ENCODE peak calls at places on chromosomes 13 and 19, in six cellular contexts. H is GM12891; L is activated T-cell treated with anti-CD3 and anti-CD28 coated beads for 24 hours; V is natural killer cell treated with Interleukin-12 subunit alpha and Interleukin-12 subunit beta and Interleukin-15 and Interleukin-18, amount 100 ng/mL, for 72 hours; Q is HFF-Myc; K is ACHN. Z is an unnamed sample.

GRCh38 chr13:112648966-112649690 is 40.7 kb upstream of the ATP11A start:
- DNase-seq in H (no peak), L (no peak), V (no peak), Q (no peak), K (no peak), Z (no peak)

GRCh38 chr19:46955114-46955812 is 64.4 kb upstream of the NPAS1 start:
- DNase-seq in H (no peak), L (no peak), V (no peak), Q (no peak), K (no peak), Z (no peak)

GRCh38 chr19:38898788-38899446 is 501 bp downstream of the SIRT2 start:
- DNase-seq in H (no peak), L (no peak), V (no peak), Q (no peak), K (no peak), Z (no peak)

GRCh38 chr13:110618780-110619179 is 3.4 kb downstream of the NAXD start:
- DNase-seq in H (no peak), L (no peak), V (no peak), Q (no peak), K (no peak), Z (no peak)

GRCh38 chr19:36488816-36489138 is 584 bp downstream of the ZNF566 start:
- DNase-seq in H (no peak), L (peak; percentile 47), V (no peak), Q (peak; percentile 3), K (no peak), Z (peak; percentile 18)

GRCh38 chr19:31284621-31285020 is 64.6 kb downstream of the TSHZ3 start:
- DNase-seq in H (no peak), L (no peak), V (no peak), Q (no peak), K (no peak), Z (no peak)

GRCh38 chr19:56091751-56092546 is 29.1 kb downstream of the ZNF787 start:
- DNase-seq in H (no peak), L (no peak), V (no peak), Q (no peak), K (no peak), Z (no peak)

GRCh38 chr19:54674021-54674617 is 11.3 kb downstream of the LILRB4 start:
- DNase-seq in H (no peak), L (no peak), V (no peak), Q (no peak), K (peak; percentile 37), Z (no peak)

GRCh38 chr13:32857077-32857476 is 159.1 kb upstream of the KL start:
- DNase-seq in H (no peak), L (no peak), V (no peak), Q (no peak), K (no peak), Z (no peak)

GRCh38 chr13:97262058-97262457 is 39.9 kb downstream of the MBNL2 start:
- DNase-seq in H (no peak), L (no peak), V (peak; percentile 62), Q (no peak), K (no peak), Z (no peak)

GRCh38 chr19:46043519-46043918 is 2.7 kb upstream of the IGFL4 start:
- DNase-seq in H (no peak), L (no peak), V (no peak), Q (no peak), K (no peak), Z (no peak)

GRCh38 chr19:55563261-55563690 is 17.4 kb downstream of the ZNF579 start:
- DNase-seq in H (no peak), L (no peak), V (no peak), Q (no peak), K (no peak), Z (no peak)

GRCh38 chr19:13890136-13890535 is 13.2 kb downstream of the NANOS3 start:
- DNase-seq in H (no peak), L (no peak), V (no peak), Q (no peak), K (no peak), Z (no peak)

GRCh38 chr13:84831666-84832657 is 949.7 kb upstream of the SLITRK1 start:
- DNase-seq in H (no peak), L (no peak), V (no peak), Q (no peak), K (no peak), Z (no peak)

GRCh38 chr13:46962286-46962941 is 65.6 kb upstream of the HTR2A start:
- DNase-seq in H (no peak), L (no peak), V (no peak), Q (no peak), K (peak; percentile 14), Z (no peak)

GRCh38 chr13:98576963-98577822 is at the start of gene STK24:
- DNase-seq in H (peak; percentile 77), L (peak; percentile 49), V (peak; percentile 81), Q (no peak), K (peak; percentile 72), Z (peak; percentile 51)

GRCh38 chr13:113093580-113094409 is 11.8 kb upstream of the F7 start:
- DNase-seq in H (no peak), L (no peak), V (no peak), Q (no peak), K (no peak), Z (no peak)

GRCh38 chr19:3497757-3498515 is 2.5 kb downstream of the DOHH start:
- DNase-seq in H (no peak), L (no peak), V (no peak), Q (no peak), K (peak; percentile 54), Z (no peak)

GRCh38 chr19:5293607-5294089 is 47.0 kb downstream of the PTPRS start:
- DNase-seq in H (no peak), L (no peak), V (no peak), Q (peak; percentile 46), K (no peak), Z (peak; percentile 4)